ENCODE peak calls at places on chromosomes 5 and 9, in eight cellular contexts. One of them, this sample, is unnamed.

GRCh38 chr5:143968071-143968878 is 156.3 kb downstream of the HMHB1 start:
- DNase-seq in sciatic nerve: no peak
- DNase-seq in iPS-NIHi11: peak; percentile 21
- DNase-seq in foreskin fibroblast: peak; percentile 81
- DNase-seq in stromal cell of bone marrow: peak; percentile 83
- DNase-seq in amniotic epithelial cell: peak; percentile 93
- DNase-seq in aorta: no peak
- DNase-seq in M059J: peak; percentile 79
- DNase-seq in this sample: no peak

GRCh38 chr5:78653031-78653430 is 4.5 kb upstream of the LHFPL2 start:
- DNase-seq in stromal cell of bone marrow: no peak
- DNase-seq in sciatic nerve: no peak
- DNase-seq in aorta: no peak
- DNase-seq in M059J: no peak
- DNase-seq in iPS-NIHi11: no peak
- DNase-seq in amniotic epithelial cell: no peak
- DNase-seq in foreskin fibroblast: no peak
- DNase-seq in this sample: no peak

GRCh38 chr5:121144764-121145163 is 680.7 kb downstream of the PRR16 start:
- DNase-seq in iPS-NIHi11: no peak
- DNase-seq in M059J: peak; percentile 1
- DNase-seq in sciatic nerve: no peak
- DNase-seq in stromal cell of bone marrow: peak; percentile 34
- DNase-seq in amniotic epithelial cell: peak; percentile 61
- DNase-seq in aorta: no peak
- DNase-seq in foreskin fibroblast: peak; percentile 74
- DNase-seq in this sample: no peak

GRCh38 chr9:130670644-130671043 is 6.2 kb downstream of the PRDM12 start:
- DNase-seq in foreskin fibroblast: no peak
- DNase-seq in sciatic nerve: no peak
- DNase-seq in amniotic epithelial cell: no peak
- DNase-seq in M059J: no peak
- DNase-seq in stromal cell of bone marrow: no peak
- DNase-seq in iPS-NIHi11: no peak
- DNase-seq in aorta: no peak
- DNase-seq in this sample: no peak

GRCh38 chr5:308672-309271 is 12.7 kb upstream of the AHRR start:
- DNase-seq in aorta: no peak
- DNase-seq in M059J: peak; percentile 58
- DNase-seq in iPS-NIHi11: peak; percentile 42
- DNase-seq in amniotic epithelial cell: peak; percentile 54
- DNase-seq in foreskin fibroblast: peak; percentile 58
- DNase-seq in stromal cell of bone marrow: no peak
- DNase-seq in sciatic nerve: no peak
- DNase-seq in this sample: no peak

GRCh38 chr9:33818167-33818831 is 1.3 kb downstream of the UBE2R2 start:
- DNase-seq in stromal cell of bone marrow: no peak
- DNase-seq in iPS-NIHi11: no peak
- DNase-seq in sciatic nerve: no peak
- DNase-seq in M059J: peak; percentile 52
- DNase-seq in aorta: peak; percentile 72
- DNase-seq in amniotic epithelial cell: no peak
- DNase-seq in foreskin fibroblast: peak; percentile 60
- DNase-seq in this sample: no peak

GRCh38 chr5:141514330-141515111 is 25.6 kb downstream of the PCDHGC5 start:
- DNase-seq in iPS-NIHi11: peak; percentile 76
- DNase-seq in amniotic epithelial cell: no peak
- DNase-seq in aorta: no peak
- DNase-seq in M059J: peak; percentile 96
- DNase-seq in sciatic nerve: no peak
- DNase-seq in foreskin fibroblast: peak; percentile 39
- DNase-seq in stromal cell of bone marrow: peak; percentile 30
- DNase-seq in this sample: no peak

GRCh38 chr5:132371603-132371994 is 2.1 kb downstream of the SLC22A5 start:
- DNase-seq in sciatic nerve: no peak
- DNase-seq in foreskin fibroblast: no peak
- DNase-seq in aorta: no peak
- DNase-seq in M059J: no peak
- DNase-seq in iPS-NIHi11: no peak
- DNase-seq in amniotic epithelial cell: no peak
- DNase-seq in stromal cell of bone marrow: no peak
- DNase-seq in this sample: no peak

GRCh38 chr9:89426389-89426961 is 71.4 kb downstream of the SEMA4D start:
- DNase-seq in aorta: peak; percentile 20
- DNase-seq in amniotic epithelial cell: no peak
- DNase-seq in stromal cell of bone marrow: no peak
- DNase-seq in foreskin fibroblast: no peak
- DNase-seq in iPS-NIHi11: no peak
- DNase-seq in M059J: no peak
- DNase-seq in sciatic nerve: no peak
- DNase-seq in this sample: no peak

GRCh38 chr9:117268847-117269452 is 145.9 kb downstream of the ASTN2 start:
- DNase-seq in amniotic epithelial cell: no peak
- DNase-seq in sciatic nerve: no peak
- DNase-seq in foreskin fibroblast: no peak
- DNase-seq in stromal cell of bone marrow: no peak
- DNase-seq in aorta: no peak
- DNase-seq in M059J: no peak
- DNase-seq in iPS-NIHi11: peak; percentile 20
- DNase-seq in this sample: no peak

GRCh38 chr5:171845857-171846785 is 60.5 kb downstream of the SMIM23 start:
- DNase-seq in M059J: peak; percentile 38
- DNase-seq in sciatic nerve: no peak
- DNase-seq in amniotic epithelial cell: no peak
- DNase-seq in foreskin fibroblast: peak; percentile 77
- DNase-seq in stromal cell of bone marrow: peak; percentile 38
- DNase-seq in iPS-NIHi11: no peak
- DNase-seq in aorta: no peak
- DNase-seq in this sample: peak; percentile 16